ENCODE peak calls at places on chromosome 11, in six cellular contexts. One of them, this sample, is unnamed. For H3K27me3, the result is how much of the 10 kb centered on the place peaks cover.

GRCh38 chr11:103683581-103683980 is 352.9 kb upstream of the DDI1 start:
- DNase-seq in right lobe of liver: no peak
- DNase-seq in stomach: no peak
- DNase-seq in psoas muscle: no peak
- DNase-seq in left lung: no peak
- DNase-seq in SK-N-SH: no peak
- DNase-seq in this sample: no peak

GRCh38 chr11:73240190-73240781 is 22.2 kb downstream of the P2RY2 start:
- DNase-seq in psoas muscle: peak
- DNase-seq in left lung: no peak
- DNase-seq in stomach: no peak
- DNase-seq in right lobe of liver: peak
- DNase-seq in SK-N-SH: no peak
- DNase-seq in this sample: no peak

GRCh38 chr11:133934599-133935550 is 21.9 kb downstream of the IGSF9B start:
- DNase-seq in SK-N-SH: peak
- DNase-seq in psoas muscle: no peak
- DNase-seq in right lobe of liver: no peak
- DNase-seq in stomach: no peak
- DNase-seq in left lung: peak
- DNase-seq in this sample: no peak

GRCh38 chr11:101863361-101863760 is 51.4 kb upstream of the CEP126 start:
- DNase-seq in stomach: no peak
- DNase-seq in left lung: no peak
- DNase-seq in psoas muscle: no peak
- DNase-seq in right lobe of liver: no peak
- DNase-seq in SK-N-SH: no peak
- DNase-seq in this sample: peak

GRCh38 chr11:85745626-85746025 is 59.6 kb upstream of the CCDC89 start:
- DNase-seq in left lung: no peak
- DNase-seq in SK-N-SH: no peak
- DNase-seq in right lobe of liver: no peak
- DNase-seq in psoas muscle: no peak
- DNase-seq in stomach: no peak
- DNase-seq in this sample: no peak

GRCh38 chr11:58905141-58905715 is 34.1 kb upstream of the GLYATL1 start:
- DNase-seq in SK-N-SH: peak
- DNase-seq in right lobe of liver: peak
- DNase-seq in stomach: no peak
- DNase-seq in psoas muscle: peak
- DNase-seq in left lung: peak
- DNase-seq in this sample: peak

GRCh38 chr11:60982184-60982583 is 10.7 kb downstream of the CD6 start:
- DNase-seq in psoas muscle: no peak
- DNase-seq in stomach: no peak
- DNase-seq in right lobe of liver: no peak
- DNase-seq in left lung: no peak
- DNase-seq in SK-N-SH: no peak
- DNase-seq in this sample: no peak

GRCh38 chr11:64631675-64632074 is 40.7 kb downstream of the SLC22A12 start:
- DNase-seq in psoas muscle: no peak
- DNase-seq in SK-N-SH: no peak
- DNase-seq in left lung: no peak
- DNase-seq in stomach: no peak
- DNase-seq in right lobe of liver: no peak
- DNase-seq in this sample: no peak

GRCh38 chr11:21115999-21116398 is 446.6 kb downstream of the NELL1 start:
- DNase-seq in stomach: no peak
- DNase-seq in psoas muscle: no peak
- DNase-seq in right lobe of liver: no peak
- DNase-seq in left lung: no peak
- DNase-seq in SK-N-SH: no peak
- DNase-seq in this sample: no peak

GRCh38 chr11:44832452-44832851 is 105.7 kb downstream of the TSPAN18 start:
- DNase-seq in stomach: no peak
- DNase-seq in SK-N-SH: no peak
- DNase-seq in left lung: peak
- DNase-seq in right lobe of liver: no peak
- DNase-seq in psoas muscle: no peak
- DNase-seq in this sample: no peak

GRCh38 chr11:130179396-130180306 is 20.1 kb downstream of the ST14 start:
- DNase-seq in right lobe of liver: peak
- DNase-seq in SK-N-SH: no peak
- DNase-seq in left lung: peak
- DNase-seq in stomach: no peak
- DNase-seq in psoas muscle: no peak
- DNase-seq in this sample: no peak

GRCh38 chr11:104159356-104159755 is 4.6 kb downstream of the PDGFD start:
- DNase-seq in SK-N-SH: no peak
- DNase-seq in right lobe of liver: no peak
- DNase-seq in stomach: no peak
- DNase-seq in left lung: no peak
- DNase-seq in psoas muscle: no peak
- DNase-seq in this sample: no peak

GRCh38 chr11:93740031-93740801 is 1.1 kb downstream of the TAF1D start:
- DNase-seq in left lung: no peak
- DNase-seq in right lobe of liver: no peak
- DNase-seq in SK-N-SH: no peak
- DNase-seq in stomach: no peak
- DNase-seq in psoas muscle: no peak
- DNase-seq in this sample: peak

GRCh38 chr11:91295591-91295990 is 929.0 kb upstream of the FAT3 start:
- DNase-seq in right lobe of liver: no peak
- DNase-seq in stomach: no peak
- DNase-seq in left lung: no peak
- DNase-seq in psoas muscle: no peak
- DNase-seq in SK-N-SH: no peak
- DNase-seq in this sample: no peak

GRCh38 chr11:92473736-92474135 is 249.1 kb downstream of the FAT3 start:
- DNase-seq in right lobe of liver: no peak
- DNase-seq in stomach: no peak
- DNase-seq in psoas muscle: no peak
- DNase-seq in SK-N-SH: no peak
- DNase-seq in left lung: no peak
- DNase-seq in this sample: no peak

GRCh38 chr11:7016011-7016410 is 4.1 kb downstream of the ZNF214 start:
- DNase-seq in psoas muscle: no peak
- DNase-seq in stomach: no peak
- DNase-seq in right lobe of liver: no peak
- DNase-seq in left lung: no peak
- DNase-seq in SK-N-SH: no peak
- DNase-seq in this sample: no peak

GRCh38 chr11:8107642-8108041 is 26.6 kb downstream of the TUB start:
- DNase-seq in right lobe of liver: no peak
- DNase-seq in stomach: peak
- DNase-seq in left lung: no peak
- DNase-seq in psoas muscle: no peak
- DNase-seq in SK-N-SH: no peak
- DNase-seq in this sample: no peak

GRCh38 chr11:65884716-65885092 is 3.6 kb downstream of the FIBP start:
- DNase-seq in right lobe of liver: peak
- DNase-seq in SK-N-SH: peak
- DNase-seq in stomach: peak
- DNase-seq in left lung: peak
- DNase-seq in psoas muscle: peak
- DNase-seq in this sample: peak

GRCh38 chr11:103875855-103876510 is 160.5 kb upstream of the DDI1 start:
- DNase-seq in right lobe of liver: no peak
- DNase-seq in left lung: peak
- DNase-seq in stomach: no peak
- DNase-seq in psoas muscle: no peak
- DNase-seq in SK-N-SH: no peak
- DNase-seq in this sample: no peak

GRCh38 chr11:85752890-85753581 is 57.9 kb downstream of the SYTL2 start:
- DNase-seq in right lobe of liver: no peak
- DNase-seq in SK-N-SH: no peak
- DNase-seq in left lung: no peak
- DNase-seq in psoas muscle: no peak
- DNase-seq in stomach: peak
- DNase-seq in this sample: no peak

GRCh38 chr11:62153087-62153395 is 29.2 kb downstream of the INCENP start:
- DNase-seq in SK-N-SH: no peak
- DNase-seq in right lobe of liver: no peak
- DNase-seq in stomach: no peak
- DNase-seq in psoas muscle: no peak
- DNase-seq in left lung: no peak
- DNase-seq in this sample: no peak

GRCh38 chr11:120031156-120031555 is 106.8 kb downstream of the TRIM29 start:
- DNase-seq in left lung: no peak
- DNase-seq in SK-N-SH: no peak
- DNase-seq in right lobe of liver: no peak
- DNase-seq in stomach: no peak
- DNase-seq in psoas muscle: no peak
- DNase-seq in this sample: no peak
- H3K27me3 ChIP-seq in left lung: under half
- H3K27me3 ChIP-seq in SK-N-SH: under half
- H3K27me3 ChIP-seq in right lobe of liver: under half
- H3K27me3 ChIP-seq in stomach: under half
- H3K27me3 ChIP-seq in psoas muscle: under half
- H3K27me3 ChIP-seq in this sample: under half

GRCh38 chr11:75722669-75723042 is 5.0 kb downstream of the MOGAT2 start:
- DNase-seq in right lobe of liver: peak
- DNase-seq in left lung: no peak
- DNase-seq in psoas muscle: no peak
- DNase-seq in stomach: no peak
- DNase-seq in SK-N-SH: no peak
- DNase-seq in this sample: no peak
- H3K4me3 ChIP-seq in right lobe of liver: no peak
- H3K4me3 ChIP-seq in left lung: no peak
- H3K4me3 ChIP-seq in psoas muscle: no peak
- H3K4me3 ChIP-seq in stomach: no peak
- H3K4me3 ChIP-seq in SK-N-SH: no peak
- H3K4me3 ChIP-seq in this sample: no peak

GRCh38 chr11:114057147-114057546 is 2.4 kb upstream of the ZBTB16 start:
- DNase-seq in left lung: no peak
- DNase-seq in psoas muscle: no peak
- DNase-seq in right lobe of liver: no peak
- DNase-seq in stomach: peak
- DNase-seq in SK-N-SH: no peak
- DNase-seq in this sample: no peak
- H3K27me3 ChIP-seq in left lung: under half
- H3K27me3 ChIP-seq in psoas muscle: under half
- H3K27me3 ChIP-seq in right lobe of liver: under half
- H3K27me3 ChIP-seq in stomach: under half
- H3K27me3 ChIP-seq in SK-N-SH: under half
- H3K27me3 ChIP-seq in this sample: under half

GRCh38 chr11:117143390-117143789 is 697 bp upstream of the PAFAH1B2 start:
- DNase-seq in right lobe of liver: no peak
- DNase-seq in left lung: no peak
- DNase-seq in stomach: peak
- DNase-seq in psoas muscle: peak
- DNase-seq in SK-N-SH: peak
- DNase-seq in this sample: no peak
- H3K4me3 ChIP-seq in right lobe of liver: peak
- H3K4me3 ChIP-seq in left lung: peak
- H3K4me3 ChIP-seq in stomach: peak
- H3K4me3 ChIP-seq in psoas muscle: peak
- H3K4me3 ChIP-seq in SK-N-SH: peak
- H3K4me3 ChIP-seq in this sample: peak

DNA sequence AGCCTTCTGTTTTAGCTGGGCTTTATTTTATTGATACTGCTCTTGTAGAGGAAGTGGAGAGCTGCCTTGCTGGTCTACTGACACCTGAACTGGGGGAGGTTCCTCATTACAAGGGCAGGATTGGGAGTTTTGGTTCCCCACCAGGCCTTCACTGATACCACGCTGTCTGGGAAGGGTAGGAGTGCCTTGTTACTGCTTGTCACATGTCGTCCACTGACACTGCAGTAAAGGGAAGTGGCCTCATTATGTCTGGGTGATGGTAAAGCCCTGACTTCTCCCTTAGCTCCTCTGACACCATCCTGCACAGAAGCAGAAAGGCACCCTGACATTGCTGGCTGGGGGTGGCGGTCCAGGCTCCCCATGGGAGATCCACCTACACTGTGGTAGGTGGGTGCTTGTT is 38.7 kb upstream of the ELF5 start:
- DNase-seq in right lobe of liver: no peak
- DNase-seq in SK-N-SH: no peak
- DNase-seq in psoas muscle: no peak
- DNase-seq in left lung: no peak
- DNase-seq in stomach: no peak
- DNase-seq in this sample: no peak
- H3K27me3 ChIP-seq in right lobe of liver: under half
- H3K27me3 ChIP-seq in SK-N-SH: under half
- H3K27me3 ChIP-seq in psoas muscle: under half
- H3K27me3 ChIP-seq in left lung: under half
- H3K27me3 ChIP-seq in stomach: under half
- H3K27me3 ChIP-seq in this sample: under half

GRCh38 chr11:114309517-114309916 is 13.3 kb downstream of the NNMT start:
- DNase-seq in left lung: no peak
- DNase-seq in psoas muscle: no peak
- DNase-seq in stomach: no peak
- DNase-seq in SK-N-SH: no peak
- DNase-seq in right lobe of liver: no peak
- DNase-seq in this sample: no peak

GRCh38 chr11:114307524-114308203 is 11.5 kb downstream of the NNMT start:
- DNase-seq in left lung: no peak
- DNase-seq in right lobe of liver: peak
- DNase-seq in psoas muscle: peak
- DNase-seq in stomach: peak
- DNase-seq in SK-N-SH: no peak
- DNase-seq in this sample: peak

GRCh38 chr11:114310095-114310494 is 13.9 kb downstream of the NNMT start:
- DNase-seq in right lobe of liver: no peak
- DNase-seq in psoas muscle: no peak
- DNase-seq in stomach: no peak
- DNase-seq in SK-N-SH: no peak
- DNase-seq in left lung: no peak
- DNase-seq in this sample: no peak

GRCh38 chr11:114311946-114312345 is 15.7 kb downstream of the NNMT start:
- DNase-seq in SK-N-SH: no peak
- DNase-seq in stomach: no peak
- DNase-seq in psoas muscle: no peak
- DNase-seq in left lung: no peak
- DNase-seq in right lobe of liver: no peak
- DNase-seq in this sample: no peak

GRCh38 chr11:114308689-114309089 is 12.5 kb downstream of the NNMT start:
- DNase-seq in psoas muscle: no peak
- DNase-seq in right lobe of liver: peak
- DNase-seq in stomach: no peak
- DNase-seq in left lung: no peak
- DNase-seq in SK-N-SH: no peak
- DNase-seq in this sample: no peak
- H3K4me3 ChIP-seq in psoas muscle: peak
- H3K4me3 ChIP-seq in right lobe of liver: no peak
- H3K4me3 ChIP-seq in stomach: peak
- H3K4me3 ChIP-seq in left lung: no peak
- H3K4me3 ChIP-seq in SK-N-SH: no peak
- H3K4me3 ChIP-seq in this sample: no peak